ENCODE peak calls at places on chromosomes 11 and 22, in ten cellular contexts. Q is transverse colon; S is heart right ventricle; J is left ventricle myocardium inferior; W is cardiac muscle cell; V is CD8-positive, alpha-beta T cell; K is A549; N is epithelial cell of esophagus; M is cardiac fibroblast; Z is AG09309. R is an unnamed sample.

GRCh38 chr11:9529333-9529648 is 44.2 kb upstream of the WEE1 start:
- DNase-seq in N (no peak), Z (no peak), J (peak), K (no peak), W (peak), S (no peak), M (peak), V (no peak), Q (peak), R (no peak)

GRCh38 chr22:44363214-44363979 is 50.6 kb upstream of the SHISAL1 start:
- DNase-seq in W (peak), Z (peak), K (peak), Q (peak), N (peak), V (no peak), M (peak), S (peak), J (peak), R (no peak)

GRCh38 chr11:9265211-9266131 is at the start of gene DENND5A:
- DNase-seq in S (peak), V (peak), Z (peak), J (peak), K (peak), Q (peak), W (peak), M (peak), N (peak), R (peak)

GRCh38 chr11:2824851-2825250 is 60.7 kb downstream of the CDKN1C start:
- DNase-seq in M (no peak), Q (no peak), J (peak), W (no peak), Z (no peak), S (no peak), N (no peak), K (no peak), V (no peak), R (no peak)

GRCh38 chr22:36026741-36027140 is 1.9 kb downstream of the RBFOX2 start:
- DNase-seq in V (no peak), M (peak), N (no peak), S (no peak), W (peak), Z (no peak), K (no peak), J (no peak), Q (no peak), R (no peak)

GRCh38 chr22:23253475-23254055 is 73.3 kb downstream of the BCR start:
- DNase-seq in Q (no peak), Z (no peak), S (no peak), K (no peak), W (no peak), J (no peak), N (no peak), V (no peak), M (no peak), R (no peak)

GRCh38 chr11:65212226-65212801 is 30.6 kb downstream of the CAPN1 start:
- DNase-seq in J (no peak), Q (no peak), W (no peak), S (no peak), N (no peak), Z (no peak), M (no peak), K (no peak), V (no peak), R (no peak)

GRCh38 chr11:35337136-35337918 is 82.0 kb downstream of the SLC1A2 start:
- DNase-seq in Z (peak), K (peak), V (no peak), W (peak), Q (no peak), S (no peak), M (peak), J (no peak), N (peak), R (no peak)

GRCh38 chr11:75328426-75329277 is 22.8 kb downstream of the ARRB1 start:
- DNase-seq in V (no peak), W (peak), S (peak), Z (no peak), N (peak), K (peak), J (peak), Q (peak), M (peak), R (no peak)

GRCh38 chr22:47209547-47210023 is 447.1 kb downstream of the TBC1D22A start:
- DNase-seq in S (no peak), Z (no peak), M (no peak), Q (no peak), N (no peak), W (no peak), V (no peak), K (no peak), J (no peak), R (no peak)

GRCh38 chr11:64713781-64714363 is 9.1 kb downstream of the NRXN2 start:
- DNase-seq in W (no peak), S (no peak), J (no peak), Q (no peak), K (no peak), M (no peak), V (no peak), Z (no peak), N (no peak), R (no peak)

GRCh38 chr11:117143390-117143789 is 697 bp upstream of the PAFAH1B2 start:
- DNase-seq in M (peak), Q (peak), V (no peak), W (peak), K (peak), J (peak), Z (no peak), N (peak), S (peak), R (peak)

GRCh38 chr11:77779935-77780334 is 40.6 kb downstream of the RSF1 start:
- DNase-seq in J (no peak), Q (no peak), K (no peak), W (peak), Z (no peak), S (no peak), V (no peak), N (peak), M (peak), R (no peak)

GRCh38 chr11:64384981-64385952 is 26.3 kb downstream of the RPS6KA4 start:
- DNase-seq in J (no peak), N (no peak), Q (no peak), V (no peak), M (no peak), Z (no peak), S (no peak), W (no peak), K (no peak), R (no peak)

DNA sequence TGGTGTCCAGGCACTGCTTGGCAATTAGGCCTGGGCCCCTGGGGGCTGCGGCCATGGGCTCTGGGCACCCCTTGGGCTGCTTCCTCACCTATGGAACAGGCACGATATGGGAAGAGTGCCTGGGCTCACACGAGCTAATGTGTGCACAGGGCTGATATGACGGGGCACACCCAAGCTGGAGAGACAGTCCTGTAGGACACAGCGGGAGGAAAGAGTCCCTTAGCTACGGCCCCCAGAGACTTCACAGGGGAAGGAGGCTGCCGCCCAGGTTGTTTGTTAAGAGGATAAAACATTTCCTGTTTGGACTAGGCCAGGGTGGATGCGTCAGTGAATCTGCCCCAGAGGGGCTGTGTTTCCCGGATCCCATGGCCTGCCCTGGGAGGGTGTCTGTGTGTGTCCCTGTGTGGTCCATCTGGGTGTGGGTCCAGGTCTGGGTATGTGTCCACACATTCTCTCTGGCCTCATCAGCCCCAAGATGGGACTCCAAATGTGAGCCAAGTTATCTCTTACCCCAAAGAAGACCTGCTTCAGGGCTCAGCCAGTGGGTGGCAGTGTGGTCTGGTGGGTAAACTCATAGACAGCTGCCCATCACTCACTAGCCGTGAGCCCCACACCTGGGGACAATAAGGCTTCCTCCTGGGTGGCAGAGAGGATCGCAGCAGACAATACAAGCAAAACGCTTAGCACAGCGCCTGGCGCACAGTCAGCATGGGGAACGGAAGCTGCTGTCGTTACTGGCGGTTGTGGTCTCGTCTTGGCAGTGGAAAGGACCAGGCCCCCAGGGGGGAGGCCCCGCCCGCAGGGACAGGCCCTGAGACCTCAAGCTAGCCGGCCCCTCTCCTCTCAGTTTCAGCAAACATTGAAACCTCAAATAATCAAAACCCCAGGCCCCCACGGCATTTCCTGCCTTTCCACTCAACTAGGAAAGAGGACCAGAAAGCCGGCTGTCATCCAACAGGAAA is 3.2 kb upstream of the EMID1 start:
- DNase-seq in K (peak), N (peak), S (peak), Q (peak), M (peak), V (no peak), J (peak), Z (no peak), W (peak), R (peak)
- TF ChIP-seq CTCF in K (peak), N (peak), S (no peak), Q (no peak), M (peak), V (no peak), J (peak), Z (peak), W (peak), R (peak)

DNA sequence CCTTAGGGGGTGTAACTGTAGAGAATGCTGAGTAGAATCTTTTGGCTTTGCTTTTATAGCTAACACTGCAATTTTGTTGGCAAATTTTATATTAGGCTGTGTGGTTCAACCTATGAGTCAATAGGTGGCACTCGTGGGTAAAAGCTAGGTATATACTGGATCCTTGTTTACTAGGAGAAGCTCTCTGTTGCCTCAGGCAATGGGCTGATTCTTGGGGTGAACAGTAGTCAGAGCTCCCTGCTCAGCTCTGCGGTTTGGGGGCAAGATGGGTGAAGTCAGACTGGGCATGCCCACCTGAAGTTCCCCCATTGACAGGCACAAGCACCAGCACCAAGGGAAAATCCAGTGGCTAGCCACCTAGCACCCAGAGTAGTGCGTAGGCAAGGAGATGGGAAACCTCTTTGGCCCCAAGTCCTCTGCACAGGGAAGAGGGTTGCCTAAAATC is 238.7 kb downstream of the FAM181B start:
- DNase-seq in W (no peak), Z (no peak), V (no peak), S (no peak), J (no peak), M (no peak), N (peak), Q (no peak), K (no peak), R (peak)
- TF ChIP-seq CTCF in W (no peak), Z (no peak), V (no peak), S (no peak), J (peak), M (no peak), N (peak), Q (peak), K (no peak), R (peak)

GRCh38 chr22:29813126-29813525 is 24.9 kb downstream of the ASCC2 start:
- DNase-seq in Z (no peak), Q (no peak), N (no peak), V (no peak), S (no peak), J (no peak), W (no peak), K (no peak), M (no peak), R (no peak)

GRCh38 chr22:29815580-29815979 is 22.5 kb downstream of the ASCC2 start:
- DNase-seq in W (no peak), Q (no peak), V (no peak), K (no peak), Z (no peak), J (no peak), S (no peak), M (no peak), N (no peak), R (no peak)

GRCh38 chr22:29814003-29814402 is 24.1 kb downstream of the ASCC2 start:
- DNase-seq in J (no peak), Q (no peak), N (peak), S (no peak), K (no peak), M (no peak), W (no peak), Z (no peak), V (no peak), R (no peak)

GRCh38 chr22:29811377-29811776 is 26.7 kb downstream of the ASCC2 start:
- DNase-seq in W (no peak), J (no peak), K (no peak), V (no peak), N (no peak), Z (no peak), Q (peak), S (no peak), M (no peak), R (no peak)

DNA sequence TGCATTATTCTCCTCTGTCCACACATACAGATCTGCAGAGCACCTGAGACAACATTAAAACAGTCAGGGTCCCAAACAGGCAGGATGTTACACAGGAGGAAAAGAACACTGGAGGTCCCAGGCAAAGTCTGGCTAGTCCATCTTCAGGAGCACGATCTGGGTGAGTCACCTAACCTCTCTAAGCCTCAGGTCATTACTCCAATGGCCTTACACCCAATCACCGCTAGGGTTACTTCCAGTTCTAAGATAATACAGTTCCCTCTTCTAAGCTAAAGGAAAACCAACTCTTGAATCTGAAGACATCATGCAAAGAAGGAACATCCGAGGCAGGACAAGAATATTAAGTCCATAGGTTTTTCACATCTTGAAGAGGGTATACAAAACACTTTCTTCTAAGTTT is 24.5 kb downstream of the ASCC2 start:
- DNase-seq in Q (no peak), J (no peak), K (peak), Z (no peak), V (no peak), S (no peak), M (peak), N (no peak), W (no peak), R (no peak)
- TF ChIP-seq CTCF in Q (no peak), J (no peak), K (no peak), Z (no peak), V (no peak), S (no peak), M (peak), N (no peak), W (peak), R (no peak)

GRCh38 chr11:86569109-86569508 is 103.3 kb downstream of the ME3 start:
- DNase-seq in Q (no peak), N (no peak), Z (no peak), W (no peak), S (no peak), M (no peak), K (no peak), J (no peak), V (no peak), R (no peak)

GRCh38 chr11:86570020-86570419 is 102.4 kb downstream of the ME3 start:
- DNase-seq in S (no peak), W (no peak), Z (no peak), Q (no peak), N (peak), K (no peak), J (no peak), M (no peak), V (no peak), R (no peak)

GRCh38 chr11:86570457-86570856 is 102.0 kb downstream of the ME3 start:
- DNase-seq in Q (no peak), W (no peak), S (no peak), K (no peak), M (no peak), J (no peak), V (no peak), Z (no peak), N (no peak), R (no peak)

GRCh38 chr11:86574493-86575207 is 97.8 kb downstream of the ME3 start:
- DNase-seq in M (peak), Z (no peak), Q (no peak), S (no peak), V (no peak), W (peak), N (peak), J (no peak), K (no peak), R (no peak)

DNA sequence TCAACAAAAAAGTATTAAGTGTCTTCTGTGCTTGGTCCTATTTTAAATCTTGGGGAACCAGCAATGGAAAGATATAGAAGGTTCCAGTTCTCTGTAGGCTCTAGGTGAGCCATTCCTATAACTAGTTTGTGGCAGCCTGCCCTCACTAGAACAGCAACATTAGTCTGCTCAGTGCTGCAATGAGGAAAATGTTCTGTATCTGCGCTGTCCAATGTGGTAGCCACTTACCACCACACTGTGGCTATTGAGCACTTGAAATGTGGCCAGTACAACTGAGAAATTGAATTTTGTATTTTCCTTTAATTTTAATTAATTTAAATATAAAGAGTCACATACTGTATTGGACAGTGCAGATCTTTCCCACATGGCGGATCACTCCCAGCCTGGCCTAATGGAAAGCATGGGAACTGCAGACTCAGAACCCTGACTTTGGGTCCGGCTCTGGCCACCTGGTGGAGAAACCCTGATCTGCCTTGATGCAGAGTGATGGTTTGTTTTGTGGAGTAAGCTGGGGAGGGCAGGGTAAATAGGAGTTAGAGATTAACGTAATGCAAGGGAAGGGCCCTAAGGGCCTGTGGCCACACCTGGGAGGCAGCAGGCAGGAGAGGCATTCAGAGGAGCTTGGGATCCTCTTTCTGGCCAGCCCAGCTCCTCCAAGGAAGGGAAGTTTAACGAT is 101.0 kb downstream of the ME3 start:
- DNase-seq in S (no peak), J (no peak), W (peak), M (no peak), Z (no peak), Q (peak), N (no peak), V (no peak), K (peak), R (no peak)
- TF ChIP-seq CTCF in S (peak), J (peak), W (peak), M (peak), Z (peak), Q (peak), N (peak), V (no peak), K (peak), R (no peak)

GRCh38 chr11:43034341-43034740 is 277.5 kb upstream of the API5 start:
- DNase-seq in M (no peak), K (no peak), Q (no peak), V (no peak), N (no peak), Z (no peak), S (no peak), W (no peak), J (no peak), R (no peak)
- TF ChIP-seq CTCF in M (no peak), K (no peak), Q (no peak), V (no peak), N (no peak), Z (no peak), S (no peak), W (no peak), J (no peak), R (no peak)

DNA sequence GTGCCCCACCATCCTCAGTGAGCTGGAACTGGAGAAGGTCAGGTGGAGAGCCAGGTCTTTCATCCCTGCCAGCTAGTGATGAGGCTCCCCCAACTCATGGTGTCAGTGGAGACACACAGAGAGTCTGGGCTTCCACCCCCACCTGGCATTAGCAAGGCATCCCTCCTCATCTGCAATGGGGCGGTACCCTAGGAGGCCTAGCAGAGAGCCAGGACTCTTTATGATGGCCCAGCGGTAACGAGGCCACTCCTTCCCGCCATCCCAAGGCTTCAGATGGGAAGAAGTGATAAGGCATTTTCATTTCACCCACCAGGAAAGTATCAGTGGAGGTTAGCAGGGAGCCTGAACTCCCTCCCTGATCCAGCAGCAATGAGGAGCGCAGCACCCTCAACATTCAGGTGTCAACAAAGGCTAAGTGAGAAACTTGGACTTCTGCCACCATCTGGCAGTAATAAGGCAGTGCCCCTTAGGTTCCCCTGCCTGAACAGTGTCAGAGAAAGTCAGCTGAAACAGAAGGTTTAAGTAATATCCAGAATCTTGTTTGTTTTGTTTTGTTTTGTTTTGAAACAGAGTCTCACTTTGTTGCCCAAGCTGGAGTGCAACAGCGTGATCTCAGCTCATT is 40.5 kb upstream of the FBLN1 start:
- DNase-seq in V (no peak), N (no peak), Z (no peak), Q (no peak), W (no peak), K (no peak), S (no peak), J (no peak), M (no peak), R (no peak)
- TF ChIP-seq CTCF in V (no peak), N (no peak), Z (no peak), Q (no peak), W (no peak), K (no peak), S (no peak), J (no peak), M (no peak), R (no peak)

R was measured in GM10248.